ENCODE peak calls at places on chromosome 5, in five cellular contexts. One of them, this sample, is unnamed.
A peak's percentile ranks its signal among the peaks of the same experiment; 100 is the strongest.

GRCh38 chr5:84381501-84382362 is 2.9 kb downstream of the EDIL3 start:
- DNase-seq in adrenal gland: no peak
- DNase-seq in A549: no peak
- DNase-seq in BJ: no peak
- DNase-seq in AG09319: no peak
- DNase-seq in this sample: peak; percentile 42

GRCh38 chr5:28027851-28028250 is 989.5 kb upstream of the CDH9 start:
- DNase-seq in adrenal gland: no peak
- DNase-seq in A549: no peak
- DNase-seq in BJ: no peak
- DNase-seq in AG09319: no peak
- DNase-seq in this sample: no peak

GRCh38 chr5:105836906-105837305 is 1833.8 kb downstream of the EFNA5 start:
- DNase-seq in adrenal gland: no peak
- DNase-seq in A549: no peak
- DNase-seq in BJ: no peak
- DNase-seq in AG09319: no peak
- DNase-seq in this sample: peak; percentile 8

GRCh38 chr5:170495796-170496195 is 8.0 kb upstream of the KCNIP1 start:
- DNase-seq in adrenal gland: no peak
- DNase-seq in A549: no peak
- DNase-seq in BJ: no peak
- DNase-seq in AG09319: no peak
- DNase-seq in this sample: no peak

GRCh38 chr5:60538955-60539866 is 160.8 kb downstream of the DEPDC1B start:
- DNase-seq in adrenal gland: no peak
- DNase-seq in A549: no peak
- DNase-seq in BJ: no peak
- DNase-seq in AG09319: no peak
- DNase-seq in this sample: no peak

GRCh38 chr5:179143446-179143845 is 83.3 kb downstream of the ZNF354C start:
- DNase-seq in adrenal gland: no peak
- DNase-seq in A549: no peak
- DNase-seq in BJ: no peak
- DNase-seq in AG09319: no peak
- DNase-seq in this sample: peak; percentile 51

GRCh38 chr5:96384353-96384752 is 48.7 kb downstream of the PCSK1 start:
- DNase-seq in adrenal gland: peak; percentile 87
- DNase-seq in A549: peak; percentile 35
- DNase-seq in BJ: peak; percentile 28
- DNase-seq in AG09319: no peak
- DNase-seq in this sample: peak; percentile 88

GRCh38 chr5:134510970-134511795 is 14.3 kb upstream of the JADE2 start:
- DNase-seq in adrenal gland: no peak
- DNase-seq in A549: no peak
- DNase-seq in BJ: no peak
- DNase-seq in AG09319: no peak
- DNase-seq in this sample: peak; percentile 29

GRCh38 chr5:150253416-150254208 is 36.0 kb downstream of the CAMK2A start:
- DNase-seq in adrenal gland: no peak
- DNase-seq in A549: no peak
- DNase-seq in BJ: no peak
- DNase-seq in AG09319: no peak
- DNase-seq in this sample: no peak

GRCh38 chr5:135386096-135386495 is 12.9 kb downstream of the MACROH2A1 start:
- DNase-seq in adrenal gland: no peak
- DNase-seq in A549: no peak
- DNase-seq in BJ: no peak
- DNase-seq in AG09319: no peak
- DNase-seq in this sample: peak; percentile 82

GRCh38 chr5:96655085-96655484 is 7.1 kb upstream of the CAST start:
- DNase-seq in adrenal gland: no peak
- DNase-seq in A549: no peak
- DNase-seq in BJ: no peak
- DNase-seq in AG09319: no peak
- DNase-seq in this sample: no peak

GRCh38 chr5:180825768-180826525 is 23.3 kb upstream of the MGAT1 start:
- DNase-seq in adrenal gland: peak; percentile 92
- DNase-seq in A549: no peak
- DNase-seq in BJ: no peak
- DNase-seq in AG09319: no peak
- DNase-seq in this sample: peak; percentile 86

GRCh38 chr5:154819546-154819945 is 30.9 kb downstream of the FAXDC2 start:
- DNase-seq in adrenal gland: no peak
- DNase-seq in A549: no peak
- DNase-seq in BJ: no peak
- DNase-seq in AG09319: no peak
- DNase-seq in this sample: no peak

GRCh38 chr5:177509991-177510566 is 453 bp upstream of the DOK3 start:
- DNase-seq in adrenal gland: no peak
- DNase-seq in A549: no peak
- DNase-seq in BJ: no peak
- DNase-seq in AG09319: no peak
- DNase-seq in this sample: no peak

GRCh38 chr5:147507480-147508126 is 2.3 kb downstream of the DPYSL3 start:
- DNase-seq in adrenal gland: no peak
- DNase-seq in A549: no peak
- DNase-seq in BJ: no peak
- DNase-seq in AG09319: no peak
- DNase-seq in this sample: peak; percentile 42

GRCh38 chr5:107673368-107674136 is 2.8 kb upstream of the EFNA5 start:
- DNase-seq in adrenal gland: peak; percentile 94
- DNase-seq in A549: peak; percentile 84
- DNase-seq in BJ: peak; percentile 16
- DNase-seq in AG09319: peak; percentile 67
- DNase-seq in this sample: peak; percentile 87

GRCh38 chr5:96758621-96759020 is 49.1 kb downstream of the ERAP1 start:
- DNase-seq in adrenal gland: no peak
- DNase-seq in A549: no peak
- DNase-seq in BJ: no peak
- DNase-seq in AG09319: no peak
- DNase-seq in this sample: peak; percentile 25

GRCh38 chr5:115440782-115441451 is 103.7 kb downstream of the FEM1C start:
- DNase-seq in adrenal gland: no peak
- DNase-seq in A549: no peak
- DNase-seq in BJ: no peak
- DNase-seq in AG09319: no peak
- DNase-seq in this sample: no peak

GRCh38 chr5:121019112-121019511 is 555.0 kb downstream of the PRR16 start:
- DNase-seq in adrenal gland: no peak
- DNase-seq in A549: no peak
- DNase-seq in BJ: no peak
- DNase-seq in AG09319: no peak
- DNase-seq in this sample: no peak

GRCh38 chr5:124981901-124982300 is 235.5 kb upstream of the ZNF608 start:
- DNase-seq in adrenal gland: no peak
- DNase-seq in A549: no peak
- DNase-seq in BJ: no peak
- DNase-seq in AG09319: no peak
- DNase-seq in this sample: no peak

GRCh38 chr5:55902696-55903095 is 51.5 kb downstream of the IL31RA start:
- DNase-seq in adrenal gland: no peak
- DNase-seq in A549: no peak
- DNase-seq in BJ: no peak
- DNase-seq in AG09319: no peak
- DNase-seq in this sample: no peak

GRCh38 chr5:133228316-133228715 is 176.5 kb downstream of the HSPA4 start:
- DNase-seq in adrenal gland: no peak
- DNase-seq in A549: no peak
- DNase-seq in BJ: no peak
- DNase-seq in AG09319: no peak
- DNase-seq in this sample: no peak

GRCh38 chr5:152246401-152246800 is 158.7 kb downstream of the NMUR2 start:
- DNase-seq in adrenal gland: no peak
- DNase-seq in A549: no peak
- DNase-seq in BJ: no peak
- DNase-seq in AG09319: no peak
- DNase-seq in this sample: peak; percentile 4

GRCh38 chr5:169412858-169413257 is 111.9 kb upstream of the SLIT3 start:
- DNase-seq in adrenal gland: no peak
- DNase-seq in A549: no peak
- DNase-seq in BJ: no peak
- DNase-seq in AG09319: no peak
- DNase-seq in this sample: no peak

GRCh38 chr5:72523960-72524582 is 16.9 kb upstream of the ZNF366 start:
- DNase-seq in adrenal gland: no peak
- DNase-seq in A549: no peak
- DNase-seq in BJ: peak; percentile 40
- DNase-seq in AG09319: peak; percentile 71
- DNase-seq in this sample: peak; percentile 72

GRCh38 chr5:174737335-174737734 is 13.0 kb downstream of the MSX2 start:
- DNase-seq in adrenal gland: no peak
- DNase-seq in A549: no peak
- DNase-seq in BJ: no peak
- DNase-seq in AG09319: no peak
- DNase-seq in this sample: no peak

GRCh38 chr5:174736777-174737176 is 12.4 kb downstream of the MSX2 start:
- DNase-seq in adrenal gland: no peak
- DNase-seq in A549: no peak
- DNase-seq in BJ: no peak
- DNase-seq in AG09319: no peak
- DNase-seq in this sample: no peak

GRCh38 chr5:174735498-174736350 is 11.3 kb downstream of the MSX2 start:
- DNase-seq in adrenal gland: no peak
- DNase-seq in A549: peak; percentile 76
- DNase-seq in BJ: no peak
- DNase-seq in AG09319: no peak
- DNase-seq in this sample: no peak

GRCh38 chr5:174734571-174735497 is 10.5 kb downstream of the MSX2 start:
- DNase-seq in adrenal gland: no peak
- DNase-seq in A549: no peak
- DNase-seq in BJ: no peak
- DNase-seq in AG09319: no peak
- DNase-seq in this sample: no peak

DNA sequence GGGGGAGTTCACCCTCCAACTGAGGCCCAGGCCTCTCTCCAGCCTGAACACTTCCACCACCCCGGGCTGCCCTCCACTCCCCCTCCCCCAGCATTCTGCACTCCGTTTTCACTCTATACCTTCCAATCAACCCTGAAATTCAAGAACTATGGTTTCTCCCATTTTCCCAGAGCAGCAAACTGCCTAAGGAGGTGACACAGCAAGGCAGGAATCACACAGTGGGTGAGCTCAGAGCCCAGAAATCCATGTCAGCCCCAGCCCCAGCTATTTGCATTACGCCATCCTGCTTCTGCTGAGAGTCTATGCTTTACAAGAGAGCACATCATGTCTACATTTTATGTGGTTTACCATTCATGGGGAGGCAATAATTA is 12.0 kb downstream of the MSX2 start:
- DNase-seq in adrenal gland: no peak
- DNase-seq in A549: no peak
- DNase-seq in BJ: peak; percentile 78
- DNase-seq in AG09319: no peak
- DNase-seq in this sample: peak; percentile 65
- TF ChIP-seq CTCF in adrenal gland: no peak
- TF ChIP-seq CTCF in A549: no peak
- TF ChIP-seq CTCF in BJ: no peak
- TF ChIP-seq CTCF in AG09319: no peak
- TF ChIP-seq CTCF in this sample: no peak

GRCh38 chr5:138029944-138030343 is 2.9 kb downstream of the FAM13B start:
- DNase-seq in adrenal gland: no peak
- DNase-seq in A549: no peak
- DNase-seq in BJ: no peak
- DNase-seq in AG09319: no peak
- DNase-seq in this sample: no peak

GRCh38 chr5:138032028-138032571 is 779 bp downstream of the FAM13B start:
- DNase-seq in adrenal gland: peak; percentile 85
- DNase-seq in A549: peak; percentile 60
- DNase-seq in BJ: no peak
- DNase-seq in AG09319: no peak
- DNase-seq in this sample: peak; percentile 45

GRCh38 chr5:138033916-138034315 is 1.0 kb upstream of the FAM13B start:
- DNase-seq in adrenal gland: no peak
- DNase-seq in A549: no peak
- DNase-seq in BJ: peak; percentile 55
- DNase-seq in AG09319: no peak
- DNase-seq in this sample: peak; percentile 60

GRCh38 chr5:138033275-138033808 is 463 bp upstream of the FAM13B start:
- DNase-seq in adrenal gland: no peak
- DNase-seq in A549: no peak
- DNase-seq in BJ: no peak
- DNase-seq in AG09319: no peak
- DNase-seq in this sample: no peak

GRCh38 chr5:138032572-138033274 is at the start of gene FAM13B:
- DNase-seq in adrenal gland: peak; percentile 82
- DNase-seq in A549: peak; percentile 75
- DNase-seq in BJ: no peak
- DNase-seq in AG09319: no peak
- DNase-seq in this sample: peak; percentile 84
- TF ChIP-seq CTCF in adrenal gland: peak; percentile 24
- TF ChIP-seq CTCF in A549: no peak
- TF ChIP-seq CTCF in BJ: peak; percentile 2
- TF ChIP-seq CTCF in AG09319: no peak
- TF ChIP-seq CTCF in this sample: no peak

DNA sequence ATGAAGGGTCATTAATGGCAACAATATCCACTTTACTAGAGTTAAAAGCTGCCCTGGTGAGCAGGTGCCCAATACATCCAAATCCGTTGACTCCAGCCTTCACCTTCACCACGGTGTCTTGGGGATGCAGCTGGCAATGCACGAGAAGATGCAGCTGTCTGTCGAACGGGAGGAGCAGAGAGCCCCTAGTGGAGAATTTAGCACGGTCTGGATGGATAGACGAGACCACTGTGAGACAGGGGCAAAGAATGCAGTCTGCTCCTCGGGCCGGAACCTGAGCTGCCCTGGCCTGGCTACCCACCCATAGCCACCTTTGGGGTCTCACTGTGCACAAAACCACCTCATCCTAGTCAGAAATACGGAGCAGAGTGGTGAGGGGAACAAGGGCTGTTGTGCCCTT is 35.1 kb downstream of the ADRA1B start:
- DNase-seq in adrenal gland: peak; percentile 24
- DNase-seq in A549: no peak
- DNase-seq in BJ: no peak
- DNase-seq in AG09319: no peak
- DNase-seq in this sample: no peak
- TF ChIP-seq CTCF in adrenal gland: no peak
- TF ChIP-seq CTCF in A549: peak; percentile 13
- TF ChIP-seq CTCF in BJ: peak; percentile 34
- TF ChIP-seq CTCF in AG09319: peak; percentile 9
- TF ChIP-seq CTCF in this sample: peak; percentile 24

DNA sequence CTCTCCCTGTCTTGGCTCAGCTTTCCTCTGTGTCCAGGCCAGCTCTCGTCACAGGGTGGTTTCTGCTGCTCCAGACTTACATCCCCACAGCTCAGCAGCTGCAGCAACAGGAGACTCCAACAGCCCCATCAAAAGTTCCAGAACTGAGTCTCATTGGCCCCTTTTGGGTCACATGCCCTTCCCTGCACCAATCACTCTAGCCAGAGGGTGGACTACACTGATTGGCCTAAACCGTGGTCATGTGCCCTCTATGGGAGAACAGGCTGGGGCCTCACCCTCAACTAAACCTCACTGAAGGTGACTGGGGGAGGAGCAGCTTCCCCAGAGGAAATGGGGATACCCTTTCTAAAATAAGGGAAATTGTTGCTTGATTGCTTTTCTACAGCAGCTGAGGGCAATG is 44.4 kb upstream of the CPLX2 start:
- DNase-seq in adrenal gland: no peak
- DNase-seq in A549: peak; percentile 46
- DNase-seq in BJ: no peak
- DNase-seq in AG09319: no peak
- DNase-seq in this sample: no peak
- TF ChIP-seq CTCF in adrenal gland: no peak
- TF ChIP-seq CTCF in A549: no peak
- TF ChIP-seq CTCF in BJ: no peak
- TF ChIP-seq CTCF in AG09319: no peak
- TF ChIP-seq CTCF in this sample: no peak

This sample was measured in foreskin fibroblast.